ENCODE peak calls at places on chromosomes 7 and 10, in seven cellular contexts. B is adrenal gland, C is tibial artery, L is small intestine, N is upper lobe of left lung, R is BJ, D is colonic mucosa. U is an unnamed sample.

GRCh38 chr7:14229047-14229446 is 239.6 kb upstream of the ETV1 start:
- DNase-seq in D (no peak), L (no peak), B (no peak), C (no peak), R (no peak), N (no peak), U (peak; percentile 70)

GRCh38 chr7:124033807-124034753 is 1.2 kb upstream of the TMEM229A start:
- DNase-seq in R (no peak), L (no peak), N (no peak), C (no peak), B (no peak), D (no peak), U (no peak)

GRCh38 chr10:24209946-24210491 is 1.1 kb downstream of the KIAA1217 start:
- DNase-seq in L (peak; percentile 31), R (no peak), N (no peak), B (peak; percentile 24), D (peak; percentile 26), C (no peak), U (peak; percentile 94)

GRCh38 chr10:1448252-1448901 is 288.9 kb downstream of the ADARB2 start:
- DNase-seq in D (no peak), N (no peak), R (no peak), L (no peak), C (no peak), B (no peak), U (no peak)

GRCh38 chr7:22559829-22560489 is 60.0 kb upstream of the STEAP1B start:
- DNase-seq in N (peak; percentile 71), L (peak; percentile 73), B (peak; percentile 74), D (peak; percentile 66), R (no peak), C (peak; percentile 78), U (peak; percentile 64)

GRCh38 chr10:5976689-5977470 is 463 bp downstream of the IL15RA start:
- DNase-seq in L (peak; percentile 54), R (no peak), B (peak; percentile 55), N (peak; percentile 40), D (peak; percentile 75), C (no peak), U (peak; percentile 5)

GRCh38 chr7:37270109-37270508 is 178.6 kb downstream of the ELMO1 start:
- DNase-seq in C (no peak), N (no peak), B (no peak), L (no peak), D (no peak), R (no peak), U (no peak)

GRCh38 chr10:117926491-117926890 is 120.2 kb downstream of the RAB11FIP2 start:
- DNase-seq in N (no peak), L (no peak), B (no peak), R (no peak), C (no peak), D (no peak), U (peak; percentile 18)

GRCh38 chr7:79292834-79293233 is 160.6 kb downstream of the MAGI2 start:
- DNase-seq in C (no peak), N (no peak), R (no peak), L (no peak), B (no peak), D (no peak), U (no peak)

GRCh38 chr10:17147884-17148494 is 18.4 kb upstream of the CUBN start:
- DNase-seq in C (no peak), N (no peak), L (peak; percentile 84), D (peak; percentile 52), B (no peak), R (no peak), U (no peak)

GRCh38 chr7:6614941-6615737 is at the start of gene ZNF853:
- DNase-seq in L (no peak), D (no peak), B (no peak), N (no peak), R (no peak), C (no peak), U (no peak)

GRCh38 chr7:2172311-2173183 is 60.2 kb downstream of the MAD1L1 start:
- DNase-seq in D (peak; percentile 48), R (peak; percentile 33), N (peak; percentile 76), B (no peak), C (peak; percentile 68), L (no peak), U (peak; percentile 87)

GRCh38 chr10:10865913-10866312 is 151.8 kb upstream of the CELF2 start:
- DNase-seq in L (no peak), N (no peak), B (no peak), C (no peak), D (no peak), R (no peak), U (peak; percentile 79)

GRCh38 chr7:25093268-25093802 is 31.7 kb downstream of the CYCS start:
- DNase-seq in D (peak; percentile 83), L (peak; percentile 79), C (no peak), R (no peak), B (peak; percentile 62), N (peak; percentile 74), U (peak; percentile 67)

GRCh38 chr10:46539596-46540411 is 16.7 kb downstream of the GPRIN2 start:
- DNase-seq in B (peak; percentile 14), N (peak; percentile 46), D (no peak), R (no peak), L (peak; percentile 79), C (peak; percentile 54), U (no peak)

GRCh38 chr10:60613434-60613833 is 164.8 kb upstream of the CDK1 start:
- DNase-seq in R (no peak), N (no peak), D (no peak), C (no peak), B (no peak), L (no peak), U (no peak)

GRCh38 chr10:49686651-49687050 is 7.2 kb downstream of the C10orf53 start:
- DNase-seq in B (no peak), D (no peak), N (no peak), C (no peak), R (no peak), L (no peak), U (no peak)

GRCh38 chr7:157427811-157428553 is 91.2 kb downstream of the DNAJB6 start:
- DNase-seq in C (no peak), N (no peak), D (no peak), R (no peak), B (peak; percentile 4), L (no peak), U (no peak)

GRCh38 chr10:34649385-34649784 is 165.7 kb downstream of the PARD3 start:
- DNase-seq in C (no peak), L (no peak), N (no peak), D (no peak), R (no peak), B (no peak), U (no peak)

GRCh38 chr7:134276951-134277350 is 39.8 kb downstream of the SLC35B4 start:
- DNase-seq in C (no peak), D (no peak), B (no peak), N (no peak), L (no peak), R (no peak), U (no peak)

GRCh38 chr10:16649757-16650156 is 128.1 kb upstream of the C1QL3 start:
- DNase-seq in B (no peak), N (no peak), R (no peak), D (no peak), C (no peak), L (no peak), U (no peak)

GRCh38 chr10:78802406-78802805 is 266.4 kb upstream of the ZMIZ1 start:
- DNase-seq in R (no peak), C (no peak), N (no peak), L (no peak), B (no peak), D (no peak), U (no peak)

GRCh38 chr7:152949790-152950189 is 190.2 kb downstream of the ACTR3B start:
- DNase-seq in D (no peak), R (no peak), B (no peak), N (no peak), L (no peak), C (no peak), U (no peak)

GRCh38 chr7:152949198-152949597 is 189.6 kb downstream of the ACTR3B start:
- DNase-seq in C (no peak), B (no peak), R (no peak), L (no peak), N (no peak), D (no peak), U (no peak)
- H3K36me3 ChIP-seq in C (no peaks in the 10 kb centered on the region), B (no peaks in the 10 kb centered on the region), R (no peaks in the 10 kb centered on the region), L (no peaks in the 10 kb centered on the region), N (no peaks in the 10 kb centered on the region), D (no peaks in the 10 kb centered on the region), U (no peaks in the 10 kb centered on the region)

GRCh38 chr7:35691827-35692307 is 3.1 kb downstream of the HERPUD2 start:
- DNase-seq in B (no peak), N (no peak), D (no peak), R (no peak), L (peak; percentile 25), C (no peak), U (no peak)
- H3K4me3 ChIP-seq in B (peak overlapping the region; percentile 98), N (peak overlapping the region; percentile 69), D (peak overlapping the region; percentile 9), R (no peak overlapping the region), L (peak overlapping the region; percentile 19), C (peak overlapping the region; percentile 87), U (peak overlapping the region; percentile 21)

GRCh38 chr7:152292897-152293296 is 142.9 kb downstream of the KMT2C start:
- DNase-seq in L (no peak), R (no peak), C (no peak), D (no peak), N (no peak), B (no peak), U (no peak)
- H3K36me3 ChIP-seq in L (no peaks in the 10 kb centered on the region), R (no peaks in the 10 kb centered on the region), C (peaks cover 15% of the 10 kb centered on the region), D (no peaks in the 10 kb centered on the region), N (peaks cover 5% of the 10 kb centered on the region), B (no peaks in the 10 kb centered on the region), U (no peaks in the 10 kb centered on the region)

GRCh38 chr7:94907420-94908203 is at the start of gene PPP1R9A:
- DNase-seq in C (peak; percentile 72), B (peak; percentile 66), R (no peak), D (peak; percentile 57), L (peak; percentile 63), N (peak; percentile 49), U (no peak)

GRCh38 chr7:94907026-94907419 is 371 bp upstream of the PPP1R9A start:
- DNase-seq in C (no peak), L (no peak), B (no peak), R (no peak), D (no peak), N (no peak), U (no peak)

GRCh38 chr7:94906035-94906796 is 1.2 kb upstream of the PPP1R9A start:
- DNase-seq in D (no peak), C (no peak), R (no peak), L (no peak), B (no peak), N (no peak), U (no peak)

GRCh38 chr7:94909023-94909466 is 1.7 kb downstream of the PPP1R9A start:
- DNase-seq in D (no peak), N (no peak), L (no peak), B (no peak), C (no peak), R (no peak), U (no peak)

DNA sequence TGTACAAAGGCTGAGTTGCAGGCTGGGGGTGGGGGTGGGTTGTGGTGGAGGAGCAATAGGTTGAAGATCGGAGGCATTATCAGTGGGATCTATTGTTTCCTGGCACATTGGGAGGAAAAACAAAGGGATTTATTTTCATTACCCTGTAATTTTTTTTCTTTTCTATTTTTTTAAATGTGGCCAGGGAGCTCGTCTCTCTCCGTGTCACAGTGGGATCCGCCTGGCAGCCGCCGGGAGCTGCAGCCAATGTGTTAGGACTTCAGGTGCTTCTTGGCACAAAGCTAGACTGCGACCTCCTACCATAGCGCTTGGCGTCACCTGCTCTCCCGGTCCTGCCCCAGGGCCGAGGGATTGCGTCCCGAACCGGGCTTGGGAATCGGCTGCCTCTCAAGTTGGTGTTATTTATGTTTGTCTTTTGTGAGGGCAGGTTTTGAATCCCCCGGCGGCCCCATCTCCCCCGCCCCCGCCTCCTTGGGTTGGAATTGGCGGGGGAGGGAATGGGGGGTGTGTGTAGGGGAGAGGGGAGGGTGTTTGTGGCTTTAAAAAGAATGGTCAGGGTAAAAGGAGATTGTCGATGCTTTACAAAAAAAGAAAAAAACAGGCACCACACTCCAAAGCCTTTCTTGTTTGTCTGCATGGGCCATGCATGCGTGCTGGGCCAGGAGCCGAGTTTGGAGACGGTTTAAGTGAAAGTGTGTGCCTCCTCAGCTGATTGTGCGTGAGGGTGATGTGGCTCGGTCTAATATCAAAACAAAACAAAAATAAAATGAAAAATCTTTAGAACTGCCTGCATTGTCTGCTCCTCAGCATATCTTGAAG is 1.0 kb downstream of the PPP1R9A start:
- DNase-seq in R (no peak), D (peak; percentile 43), B (peak; percentile 56), L (peak; percentile 42), C (no peak), N (peak; percentile 54), U (no peak)
- H3K4me3 ChIP-seq in R (peak overlapping the region; percentile 44), D (peak overlapping the region; percentile 50), B (peak overlapping the region; percentile 77), L (peak overlapping the region; percentile 67), C (peak overlapping the region; percentile 65), N (peak overlapping the region; percentile 62), U (peak overlapping the region; percentile 35)

U was measured in bronchial epithelial cell.